ENCODE peak calls at places on chromosomes 5 and 9, in five cellular contexts. K is GM03348, B is activated T-cell treated with anti-CD3 and anti-CD28 coated beads for 1 hour, M is NCI-H2081, Y is cardiac fibroblast. G is an unnamed sample.

GRCh38 chr5:14452685-14453084 is 128.9 kb upstream of the OTULINL start:
- DNase-seq in Y (no peak), M (no peak), K (peak), B (no peak), G (no peak)

GRCh38 chr9:89639367-89639795 is 34.6 kb downstream of the GADD45G start:
- DNase-seq in Y (no peak), K (no peak), M (peak), B (no peak), G (no peak)

GRCh38 chr5:72347801-72348305 is 27.7 kb downstream of the PTCD2 start:
- DNase-seq in Y (peak), M (no peak), K (peak), B (no peak), G (peak)

GRCh38 chr9:129569506-129570449 is 51.1 kb downstream of the C9orf50 start:
- DNase-seq in M (no peak), Y (peak), K (no peak), B (no peak), G (no peak)

GRCh38 chr9:21294325-21294724 is 10.8 kb downstream of the IFNA5 start:
- DNase-seq in M (no peak), Y (peak), B (no peak), K (no peak), G (no peak)

GRCh38 chr9:73153793-73154227 is 2.1 kb downstream of the ANXA1 start:
- DNase-seq in M (no peak), B (no peak), Y (peak), K (peak), G (no peak)

GRCh38 chr5:17425385-17426070 is 72.5 kb upstream of the TAF11L2 start:
- DNase-seq in K (no peak), B (no peak), M (no peak), Y (no peak), G (no peak)

GRCh38 chr9:81455826-81456225 is 233.5 kb downstream of the TLE1 start:
- DNase-seq in K (no peak), Y (no peak), M (peak), B (no peak), G (no peak)

GRCh38 chr5:8949908-8950307 is 596.0 kb downstream of the SEMA5A start:
- DNase-seq in K (no peak), M (no peak), Y (no peak), B (no peak), G (no peak)

GRCh38 chr5:145585443-145586148 is 249.5 kb downstream of the PRELID2 start:
- DNase-seq in B (no peak), M (no peak), Y (no peak), K (no peak), G (no peak)

GRCh38 chr5:116303810-116304209 is 219.0 kb downstream of the COMMD10 start:
- DNase-seq in B (no peak), Y (no peak), K (no peak), M (peak), G (no peak)

GRCh38 chr5:95930141-95930540 is 31.5 kb downstream of the ELL2 start:
- DNase-seq in Y (no peak), M (no peak), K (no peak), B (no peak), G (no peak)

GRCh38 chr5:128135286-128135685 is 51.7 kb downstream of the SLC12A2 start:
- DNase-seq in M (no peak), K (peak), Y (no peak), B (no peak), G (peak)

GRCh38 chr9:96638606-96639364 is 16.3 kb downstream of the PRXL2C start:
- DNase-seq in B (no peak), M (no peak), K (no peak), Y (peak), G (no peak)

GRCh38 chr9:71352837-71353236 is 231.4 kb upstream of the TRPM3 start:
- DNase-seq in K (no peak), M (peak), B (no peak), Y (no peak), G (no peak)

GRCh38 chr9:87766697-87767096 is 40.8 kb downstream of the CTSL start:
- DNase-seq in M (no peak), Y (no peak), K (no peak), B (no peak), G (no peak)

GRCh38 chr5:150573867-150574817 is 66.2 kb downstream of the NDST1 start:
- DNase-seq in B (no peak), Y (no peak), K (no peak), M (no peak), G (no peak)

GRCh38 chr9:109499631-109500120 is 1.6 kb upstream of the PTPN3 start:
- DNase-seq in K (peak), Y (peak), M (no peak), B (no peak), G (peak)

GRCh38 chr5:173232499-173233346 is 2.3 kb downstream of the NKX2-5 start:
- DNase-seq in B (no peak), K (no peak), M (no peak), Y (no peak), G (no peak)

GRCh38 chr5:59525957-59526356 is 367.6 kb downstream of the PDE4D start:
- DNase-seq in B (no peak), M (no peak), K (peak), Y (peak), G (no peak)

GRCh38 chr5:173420108-173420507 is 91.9 kb upstream of the STC2 start:
- DNase-seq in M (no peak), K (peak), B (no peak), Y (no peak), G (peak)

GRCh38 chr9:84993105-84993504 is 323.6 kb downstream of the NTRK2 start:
- DNase-seq in K (no peak), B (no peak), Y (no peak), M (no peak), G (no peak)

GRCh38 chr9:120830151-120830550 is 12.6 kb downstream of the PSMD5 start:
- DNase-seq in Y (peak), M (no peak), B (no peak), K (no peak), G (no peak)

GRCh38 chr5:180423133-180423532 is 70.0 kb upstream of the GFPT2 start:
- DNase-seq in B (no peak), Y (peak), M (no peak), K (no peak), G (no peak)

GRCh38 chr5:168611163-168611562 is 32.0 kb upstream of the PANK3 start:
- DNase-seq in M (no peak), B (no peak), K (no peak), Y (peak), G (no peak)

GRCh38 chr9:76980566-76980965 is 38.9 kb upstream of the FOXB2 start:
- DNase-seq in K (no peak), M (no peak), B (no peak), Y (peak), G (no peak)

GRCh38 chr5:88145603-88146467 is 122.8 kb downstream of the TMEM161B start:
- DNase-seq in Y (no peak), K (peak), B (no peak), M (no peak), G (no peak)

GRCh38 chr9:15722888-15723287 is 170.0 kb downstream of the CCDC171 start:
- DNase-seq in Y (no peak), M (no peak), B (no peak), K (no peak), G (peak)

GRCh38 chr9:109414125-109414785 is 83.9 kb downstream of the PTPN3 start:
- DNase-seq in Y (no peak), B (no peak), K (no peak), M (no peak), G (no peak)

GRCh38 chr5:90473321-90474234 is 993 bp downstream of the MBLAC2 start:
- DNase-seq in K (peak), M (peak), Y (peak), B (no peak), G (no peak)